ENCODE peak calls at places on chromosomes 6 and 20, in five cellular contexts. L is fibroblast of lung, N is heart right ventricle, K is A549, S is endothelial cell. G is an unnamed sample.

GRCh38 chr6:5076931-5077330 is 8.2 kb upstream of the PPP1R3G start:
- DNase-seq in L (no peak), N (no peak), K (no peak), S (no peak), G (no peak)

GRCh38 chr6:139597087-139597763 is 222.8 kb upstream of the CITED2 start:
- DNase-seq in L (no peak), N (no peak), K (no peak), S (no peak), G (no peak)

GRCh38 chr6:160427312-160428068 is 79.3 kb downstream of the SLC22A3 start:
- DNase-seq in L (peak; percentile 38), N (no peak), K (no peak), S (no peak), G (no peak)

GRCh38 chr6:148455674-148456559 is 113.3 kb downstream of the SASH1 start:
- DNase-seq in L (no peak), N (peak; percentile 17), K (no peak), S (no peak), G (no peak)

GRCh38 chr6:47736083-47736700 is 37.8 kb downstream of the ADGRF4 start:
- DNase-seq in L (no peak), N (no peak), K (no peak), S (no peak), G (no peak)

GRCh38 chr6:52840763-52841585 is at the start of gene GSTA5:
- DNase-seq in L (no peak), N (no peak), K (no peak), S (no peak), G (no peak)

GRCh38 chr6:1047926-1048595 is 263.8 kb upstream of the FOXQ1 start:
- DNase-seq in L (no peak), N (no peak), K (no peak), S (no peak), G (no peak)

GRCh38 chr6:56541736-56542366 is 100.8 kb downstream of the DST start:
- DNase-seq in L (no peak), N (no peak), K (no peak), S (no peak), G (no peak)

GRCh38 chr6:37759221-37760154 is 60.0 kb upstream of the ZFAND3 start:
- DNase-seq in L (no peak), N (no peak), K (no peak), S (no peak), G (no peak)

GRCh38 chr6:102812242-102812641 is 1418.7 kb downstream of the GRIK2 start:
- DNase-seq in L (no peak), N (no peak), K (no peak), S (no peak), G (no peak)

GRCh38 chr20:23020230-23020629 is 14.9 kb upstream of the SSTR4 start:
- DNase-seq in L (no peak), N (no peak), K (no peak), S (no peak), G (no peak)

GRCh38 chr6:63807056-63807455 is 171.5 kb downstream of the PHF3 start:
- DNase-seq in L (no peak), N (no peak), K (peak; percentile 23), S (no peak), G (no peak)

GRCh38 chr6:119361209-119361608 is 11.6 kb upstream of the MAN1A1 start:
- DNase-seq in L (no peak), N (no peak), K (no peak), S (no peak), G (no peak)

GRCh38 chr20:19397676-19398075 is 185.2 kb downstream of the SLC24A3 start:
- DNase-seq in L (no peak), N (no peak), K (no peak), S (no peak), G (no peak)

GRCh38 chr20:62137092-62137384 is 6.2 kb downstream of the PSMA7 start:
- DNase-seq in L (no peak), N (no peak), K (no peak), S (no peak), G (no peak)
- TF ChIP-seq CTCF in L (no peak), N (no peak), K (no peak), S (no peak), G (peak; percentile 50)

DNA sequence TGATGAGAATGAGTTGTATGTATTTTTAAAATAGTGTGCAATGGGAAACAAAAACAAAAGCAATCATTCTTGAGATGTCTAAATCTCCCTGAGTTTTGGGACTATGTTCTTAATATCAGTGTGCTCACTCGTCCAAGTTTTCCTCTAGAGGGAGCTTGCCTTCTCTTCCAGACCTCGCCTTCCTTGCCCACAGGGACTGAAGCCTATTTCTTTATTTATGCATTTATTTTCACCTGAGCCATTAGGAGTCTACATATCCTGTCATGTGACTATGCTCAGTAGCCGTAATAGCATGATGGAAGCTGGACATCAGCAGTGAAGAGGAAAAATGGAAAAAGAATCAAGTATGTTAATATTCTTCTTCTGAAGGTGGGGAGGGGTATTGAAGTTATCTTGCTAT is 131.2 kb downstream of the SH3BGRL2 start:
- DNase-seq in L (peak; percentile 5), N (no peak), K (peak; percentile 23), S (no peak), G (peak; percentile 7)
- TF ChIP-seq CTCF in L (peak; percentile 28), N (no peak), K (no peak), S (no peak), G (peak; percentile 48)

GRCh38 chr6:16921399-16922110 is 160.3 kb upstream of the ATXN1 start:
- DNase-seq in L (peak; percentile 69), N (no peak), K (no peak), S (no peak), G (no peak)

GRCh38 chr6:16927205-16927604 is 165.9 kb upstream of the ATXN1 start:
- DNase-seq in L (no peak), N (no peak), K (no peak), S (no peak), G (no peak)

GRCh38 chr6:16918586-16918985 is 157.3 kb upstream of the ATXN1 start:
- DNase-seq in L (no peak), N (no peak), K (peak; percentile 5), S (no peak), G (no peak)

GRCh38 chr6:16925461-16925860 is 164.2 kb upstream of the ATXN1 start:
- DNase-seq in L (no peak), N (no peak), K (no peak), S (no peak), G (no peak)

DNA sequence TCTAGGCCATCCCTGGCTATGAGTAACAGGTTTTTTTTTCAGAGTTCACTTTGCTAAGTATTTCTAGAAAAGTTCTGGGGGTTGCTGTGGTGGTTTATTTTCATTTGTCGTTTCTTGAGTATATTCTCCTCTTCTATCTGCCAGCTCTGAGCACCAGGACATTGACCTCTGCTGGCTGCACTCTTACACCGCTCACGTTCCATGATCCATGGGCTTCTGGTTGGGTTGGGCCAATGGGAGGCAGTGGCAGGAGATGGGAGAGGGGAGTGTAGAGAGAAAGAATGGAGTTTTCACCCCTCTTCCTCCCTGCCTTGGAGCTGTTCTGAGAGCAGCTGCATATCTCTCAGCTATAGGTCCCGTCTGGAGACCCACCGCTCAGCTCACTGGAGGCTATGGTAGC is 161.0 kb upstream of the ATXN1 start:
- DNase-seq in L (no peak), N (no peak), K (no peak), S (no peak), G (no peak)
- TF ChIP-seq CTCF in L (no peak), N (no peak), K (no peak), S (no peak), G (no peak)

DNA sequence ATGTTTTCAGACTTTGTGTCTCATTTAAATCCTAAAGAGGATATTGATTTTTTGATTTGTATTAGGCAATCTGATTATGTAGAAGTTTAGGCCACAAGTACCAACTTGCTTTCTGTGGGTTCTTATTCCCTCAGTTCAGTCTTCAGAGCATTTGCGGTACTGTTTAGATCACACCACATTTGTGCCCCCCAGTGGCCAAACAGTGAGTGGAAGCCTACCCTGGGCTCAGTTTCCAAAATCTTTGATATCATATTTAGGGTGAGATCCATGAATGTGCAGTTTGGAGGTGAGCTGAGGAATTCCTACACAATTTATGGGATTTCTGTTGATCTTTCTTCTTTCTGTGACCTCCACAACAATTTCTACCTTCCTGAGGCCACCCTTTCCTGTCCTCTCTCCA is 92.3 kb upstream of the FUT9 start:
- DNase-seq in L (no peak), N (no peak), K (peak; percentile 0), S (peak; percentile 18), G (no peak)
- TF ChIP-seq CTCF in L (no peak), N (no peak), K (no peak), S (peak; percentile 49), G (peak; percentile 18)

GRCh38 chr20:37543828-37544227 is 16.2 kb upstream of the BLCAP start:
- DNase-seq in L (peak; percentile 56), N (no peak), K (peak; percentile 42), S (no peak), G (peak; percentile 65)
- TF ChIP-seq CTCF in L (peak; percentile 67), N (no peak), K (peak; percentile 32), S (peak; percentile 34), G (peak; percentile 72)

DNA sequence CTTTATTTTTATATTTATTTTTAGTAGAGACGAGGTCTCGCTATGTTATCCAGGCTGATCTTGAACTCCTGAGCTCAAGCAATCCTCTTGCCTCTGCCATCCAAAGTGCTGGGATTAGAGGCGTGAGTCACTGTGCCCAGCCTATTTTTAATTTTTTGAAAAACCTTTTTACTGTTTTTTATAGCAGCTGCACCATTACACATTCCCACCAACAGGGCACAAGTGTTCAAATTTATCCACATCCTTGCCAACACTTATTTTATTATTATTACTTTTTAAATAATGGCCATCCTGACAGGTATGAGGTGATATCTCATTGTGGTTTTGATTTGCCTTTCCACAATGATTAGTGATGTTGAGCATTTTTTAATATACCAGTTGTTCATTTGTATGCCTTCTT is 42.5 kb downstream of the PACSIN1 start:
- DNase-seq in L (no peak), N (no peak), K (no peak), S (no peak), G (peak; percentile 29)
- TF ChIP-seq CTCF in L (peak; percentile 19), N (no peak), K (no peak), S (peak; percentile 14), G (peak; percentile 66)

GRCh38 chr20:48332555-48332954 is 495.2 kb downstream of the PREX1 start:
- DNase-seq in L (no peak), N (no peak), K (no peak), S (no peak), G (no peak)
- TF ChIP-seq CTCF in L (no peak), N (no peak), K (no peak), S (no peak), G (no peak)